ENCODE peak calls at places on chromosomes 13 and 19, in five cellular contexts. U is A549; Z is T-helper 2 cell treated with Interferon-gamma antibody and Interleukin-4, amounts not matched to agents 5 μg/mL and 100 μg/mL, for 36 hours; L is NCI-H187 treated with DMSO at 0.1 percent for 48 hours; F is ELR. Y is an unnamed sample.

GRCh38 chr19:15390814-15391213 is 11.2 kb upstream of the AKAP8 start:
- DNase-seq in U (no peak), Z (no peak), L (no peak), F (no peak), Y (no peak)

GRCh38 chr19:40612831-40613668 is 11.9 kb downstream of the LTBP4 start:
- DNase-seq in U (peak; percentile 85), Z (peak; percentile 67), L (no peak), F (peak; percentile 35), Y (no peak)

GRCh38 chr13:30892966-30893365 is 13.1 kb upstream of the MEDAG start:
- DNase-seq in U (peak; percentile 53), Z (no peak), L (no peak), F (peak; percentile 49), Y (peak; percentile 26)

GRCh38 chr19:56577719-56578602 is 10.7 kb downstream of the ZNF470 start:
- DNase-seq in U (no peak), Z (no peak), L (no peak), F (no peak), Y (no peak)

GRCh38 chr13:37074703-37075102 is 15.2 kb upstream of the SUPT20H start:
- DNase-seq in U (peak; percentile 11), Z (no peak), L (no peak), F (peak; percentile 57), Y (peak; percentile 30)

GRCh38 chr13:88066847-88067246 is 395.7 kb downstream of the SLITRK5 start:
- DNase-seq in U (no peak), Z (no peak), L (no peak), F (no peak), Y (no peak)

GRCh38 chr13:46663216-46663615 is 110.2 kb downstream of the LRCH1 start:
- DNase-seq in U (no peak), Z (no peak), L (no peak), F (peak; percentile 27), Y (no peak)

GRCh38 chr13:109330123-109330522 is 456.3 kb downstream of the IRS2 start:
- DNase-seq in U (no peak), Z (no peak), L (no peak), F (no peak), Y (no peak)

GRCh38 chr13:86051134-86052103 is 252.2 kb upstream of the SLITRK6 start:
- DNase-seq in U (peak; percentile 30), Z (no peak), L (no peak), F (peak; percentile 20), Y (no peak)

GRCh38 chr13:62767473-62767872 is 1351.8 kb upstream of the PCDH20 start:
- DNase-seq in U (no peak), Z (no peak), L (no peak), F (no peak), Y (no peak)

GRCh38 chr19:49200238-49200862 is 42.8 kb downstream of the TRPM4 start:
- DNase-seq in U (peak; percentile 58), Z (no peak), L (no peak), F (peak; percentile 47), Y (no peak)

GRCh38 chr19:21569497-21569870 is 64.1 kb downstream of the ZNF429 start:
- DNase-seq in U (no peak), Z (peak; percentile 30), L (no peak), F (no peak), Y (no peak)

GRCh38 chr13:102191951-102192461 is 209.8 kb downstream of the FGF14 start:
- DNase-seq in U (no peak), Z (no peak), L (no peak), F (peak; percentile 71), Y (peak; percentile 18)

GRCh38 chr19:42658148-42658547 is 63.4 kb upstream of the CEACAM8 start:
- DNase-seq in U (no peak), Z (no peak), L (no peak), F (peak; percentile 2), Y (no peak)

GRCh38 chr13:50845211-50845610 is 1.7 kb upstream of the DLEU7 start:
- DNase-seq in U (no peak), Z (no peak), L (no peak), F (peak; percentile 1), Y (no peak)

GRCh38 chr19:33245948-33246728 is 20.5 kb upstream of the SLC7A10 start:
- DNase-seq in U (no peak), Z (no peak), L (no peak), F (peak; percentile 19), Y (no peak)

GRCh38 chr13:23637813-23638212 is 67.6 kb downstream of the TNFRSF19 start:
- DNase-seq in U (no peak), Z (no peak), L (no peak), F (no peak), Y (no peak)

GRCh38 chr13:37134411-37135041 is 29.1 kb upstream of the CSNK1A1L start:
- DNase-seq in U (no peak), Z (no peak), L (no peak), F (peak; percentile 34), Y (no peak)

GRCh38 chr19:37519890-37520289 is 13.2 kb downstream of the ZNF793 start:
- DNase-seq in U (no peak), Z (no peak), L (no peak), F (peak; percentile 37), Y (no peak)

GRCh38 chr13:50457430-50458393 is 385.8 kb downstream of the DLEU7 start:
- DNase-seq in U (peak; percentile 1), Z (no peak), L (no peak), F (no peak), Y (no peak)

GRCh38 chr13:74036373-74036772 is 97.8 kb downstream of the KLF12 start:
- DNase-seq in U (no peak), Z (no peak), L (no peak), F (no peak), Y (no peak)

GRCh38 chr13:20995245-20995829 is 66.0 kb downstream of the LATS2 start:
- DNase-seq in U (no peak), Z (no peak), L (no peak), F (no peak), Y (no peak)

GRCh38 chr19:43229315-43229714 is 23.9 kb upstream of the PSG4 start:
- DNase-seq in U (peak; percentile 44), Z (no peak), L (no peak), F (peak; percentile 71), Y (no peak)

GRCh38 chr13:64311112-64311511 is 2895.5 kb upstream of the PCDH20 start:
- DNase-seq in U (no peak), Z (no peak), L (no peak), F (no peak), Y (no peak)

GRCh38 chr19:48458016-48458415 is 2.6 kb downstream of the KCNJ14 start:
- DNase-seq in U (no peak), Z (no peak), L (no peak), F (no peak), Y (no peak)

GRCh38 chr19:18420931-18421330 is 1.7 kb downstream of the SSBP4 start:
- DNase-seq in U (no peak), Z (no peak), L (no peak), F (no peak), Y (no peak)

GRCh38 chr13:73940098-73940497 is 194.1 kb downstream of the KLF12 start:
- DNase-seq in U (no peak), Z (no peak), L (peak; percentile 82), F (no peak), Y (no peak)

GRCh38 chr19:30320466-30320865 is 51.7 kb upstream of the ZNF536 start:
- DNase-seq in U (no peak), Z (no peak), L (no peak), F (no peak), Y (no peak)

GRCh38 chr19:4624301-4624700 is 15.0 kb upstream of the TNFAIP8L1 start:
- DNase-seq in U (no peak), Z (no peak), L (no peak), F (no peak), Y (no peak)

GRCh38 chr19:36573948-36574726 is 1.0 kb upstream of the ZNF529 start:
- DNase-seq in U (no peak), Z (peak; percentile 4), L (no peak), F (peak; percentile 33), Y (no peak)

GRCh38 chr19:9848060-9848459 is 12.9 kb downstream of the PIN1 start:
- DNase-seq in U (no peak), Z (no peak), L (no peak), F (peak; percentile 32), Y (no peak)

GRCh38 chr19:33000510-33000909 is 28.5 kb downstream of the FAAP24 start:
- DNase-seq in U (no peak), Z (peak; percentile 10), L (no peak), F (no peak), Y (no peak)

GRCh38 chr19:33778089-33778791 is 18.4 kb upstream of the KCTD15 start:
- DNase-seq in U (peak; percentile 85), Z (peak; percentile 79), L (no peak), F (peak; percentile 76), Y (peak; percentile 62)

GRCh38 chr19:1752757-1753728 is at the start of gene ONECUT3:
- DNase-seq in U (no peak), Z (no peak), L (no peak), F (peak; percentile 43), Y (no peak)

GRCh38 chr13:76769238-76769859 is 116.9 kb downstream of the KCTD12 start:
- DNase-seq in U (no peak), Z (no peak), L (no peak), F (no peak), Y (no peak)

GRCh38 chr19:10861118-10861651 is 10.2 kb upstream of the CARM1 start:
- DNase-seq in U (peak; percentile 51), Z (no peak), L (no peak), F (peak; percentile 60), Y (no peak)

GRCh38 chr13:85093808-85094207 is 705.4 kb downstream of the SLITRK6 start:
- DNase-seq in U (no peak), Z (no peak), L (no peak), F (peak; percentile 57), Y (no peak)

Y was measured in NCI-H460.